ENCODE peak calls at places on chromosome 4, in eight cellular contexts. S is ovary, F is H1, P is SK-N-SH, Y is stomach, N is transverse colon, K is sigmoid colon, U is suprapubic skin. V is an unnamed sample. For H3K9me3 and H3K36me3, the result is how much of the 10 kb centered on the place peaks cover.

GRCh38 chr4:140109626-140110213 is 44.3 kb downstream of the MAML3 start:
- DNase-seq in S (no peak), P (peak), Y (no peak), F (no peak), U (no peak), N (no peak), K (no peak), V (no peak)

GRCh38 chr4:166172619-166173018 is 299.6 kb downstream of the TLL1 start:
- DNase-seq in F (no peak), S (no peak), U (no peak), P (no peak), N (no peak), K (no peak), Y (no peak), V (no peak)

GRCh38 chr4:88761861-88762523 is 64.4 kb upstream of the NAP1L5 start:
- DNase-seq in S (no peak), K (no peak), F (no peak), Y (no peak), U (no peak), N (no peak), P (no peak), V (no peak)

GRCh38 chr4:171857302-171858005 is 44.2 kb downstream of the GALNTL6 start:
- DNase-seq in Y (no peak), U (no peak), F (no peak), S (no peak), K (no peak), P (no peak), N (no peak), V (no peak)

GRCh38 chr4:166165829-166166420 is 292.9 kb downstream of the TLL1 start:
- DNase-seq in K (no peak), Y (no peak), F (peak), P (peak), N (no peak), U (no peak), S (no peak), V (no peak)

GRCh38 chr4:138749303-138749702 is 266.3 kb upstream of the NOCT start:
- DNase-seq in P (no peak), F (no peak), K (no peak), N (no peak), S (no peak), U (no peak), Y (no peak), V (no peak)

GRCh38 chr4:155426953-155427352 is 50.2 kb upstream of the MAP9 start:
- DNase-seq in U (no peak), N (no peak), P (no peak), S (no peak), Y (no peak), K (no peak), F (peak), V (no peak)

GRCh38 chr4:47287735-47288134 is 175.8 kb downstream of the COMMD8 start:
- DNase-seq in U (no peak), Y (no peak), P (no peak), K (no peak), F (no peak), S (no peak), N (no peak), V (no peak)

GRCh38 chr4:126718161-126718560 is 914.6 kb upstream of the INTU start:
- DNase-seq in Y (no peak), P (peak), U (no peak), F (no peak), K (no peak), N (no peak), S (no peak), V (no peak)

GRCh38 chr4:129095811-129096454 is at the start of gene C4orf33:
- DNase-seq in P (peak), F (no peak), S (peak), U (peak), K (peak), N (peak), Y (peak), V (peak)

GRCh38 chr4:20109395-20109794 is 142.3 kb upstream of the SLIT2 start:
- DNase-seq in U (no peak), K (no peak), N (no peak), P (no peak), F (no peak), S (no peak), Y (no peak), V (no peak)

GRCh38 chr4:184688447-184688846 is 38.9 kb downstream of the PRIMPOL start:
- DNase-seq in S (no peak), U (no peak), N (no peak), F (peak), P (no peak), Y (no peak), K (no peak), V (no peak)

GRCh38 chr4:81198151-81198550 is 16.9 kb downstream of the PRKG2 start:
- DNase-seq in Y (peak), F (no peak), N (no peak), S (no peak), U (no peak), P (no peak), K (no peak), V (no peak)

GRCh38 chr4:26206339-26206738 is 114.5 kb upstream of the RBPJ start:
- DNase-seq in N (no peak), F (no peak), P (no peak), Y (no peak), K (peak), S (no peak), U (no peak), V (peak)

GRCh38 chr4:109719604-109720003 is 10.3 kb downstream of the PLA2G12A start:
- DNase-seq in P (no peak), Y (no peak), U (no peak), K (no peak), N (no peak), F (no peak), S (no peak), V (no peak)

GRCh38 chr4:42149004-42149403 is 3.5 kb downstream of the BEND4 start:
- DNase-seq in N (no peak), S (no peak), Y (no peak), K (no peak), F (no peak), P (peak), U (no peak), V (no peak)

GRCh38 chr4:132332932-132333722 is 816.0 kb upstream of the PCDH10 start:
- DNase-seq in Y (no peak), U (no peak), N (no peak), F (no peak), K (no peak), P (peak), S (no peak), V (no peak)

GRCh38 chr4:66688674-66689073 is 856.6 kb downstream of the CENPC start:
- DNase-seq in F (no peak), S (no peak), U (no peak), N (no peak), Y (no peak), P (peak), K (no peak), V (no peak)

GRCh38 chr4:187370918-187371317 is 624.7 kb upstream of the ZFP42 start:
- DNase-seq in S (no peak), Y (no peak), P (no peak), K (no peak), N (no peak), F (no peak), U (no peak), V (no peak)

GRCh38 chr4:8303485-8304281 is 34.1 kb downstream of the HTRA3 start:
- DNase-seq in K (peak), Y (no peak), N (peak), U (no peak), P (no peak), S (peak), F (no peak), V (no peak)

GRCh38 chr4:77127837-77128621 is 29.0 kb upstream of the CCNG2 start:
- DNase-seq in N (no peak), K (no peak), S (no peak), P (no peak), U (no peak), F (no peak), Y (no peak), V (no peak)

GRCh38 chr4:102219143-102219542 is 126.1 kb downstream of the SLC39A8 start:
- DNase-seq in Y (no peak), U (no peak), K (no peak), S (no peak), F (no peak), P (no peak), N (no peak), V (no peak)

GRCh38 chr4:121168865-121169281 is 4.8 kb upstream of the TNIP3 start:
- DNase-seq in N (no peak), P (no peak), Y (no peak), F (no peak), K (no peak), S (no peak), U (no peak), V (no peak)

GRCh38 chr4:54371211-54371610 is 142.1 kb downstream of the PDGFRA start:
- DNase-seq in Y (no peak), U (no peak), N (no peak), S (no peak), F (no peak), K (no peak), P (no peak), V (no peak)

GRCh38 chr4:36823199-36823967 is 421.2 kb upstream of the NWD2 start:
- DNase-seq in F (no peak), N (no peak), Y (no peak), K (no peak), S (peak), P (no peak), U (no peak), V (no peak)

GRCh38 chr4:40908297-40908696 is 158.5 kb downstream of the NSUN7 start:
- DNase-seq in P (no peak), U (no peak), Y (no peak), S (no peak), F (peak), K (peak), N (peak), V (no peak)

GRCh38 chr4:164440196-164440595 is 313.7 kb upstream of the SMIM31 start:
- DNase-seq in S (no peak), K (no peak), N (no peak), P (no peak), F (no peak), U (no peak), Y (no peak), V (no peak)

GRCh38 chr4:60683357-60683756 is 516.8 kb upstream of the ADGRL3 start:
- DNase-seq in N (no peak), Y (no peak), P (no peak), K (no peak), U (no peak), S (no peak), F (no peak), V (no peak)

GRCh38 chr4:61211781-61212180 is 11.7 kb downstream of the ADGRL3 start:
- DNase-seq in S (no peak), F (no peak), U (no peak), P (no peak), N (no peak), K (no peak), Y (no peak), V (no peak)

GRCh38 chr4:8657381-8657776 is 64.8 kb downstream of the CPZ start:
- DNase-seq in S (no peak), Y (no peak), N (no peak), P (no peak), U (peak), F (no peak), K (peak), V (no peak)

GRCh38 chr4:76747613-76748012 is 150.3 kb downstream of the SOWAHB start:
- DNase-seq in U (no peak), S (no peak), P (no peak), N (no peak), Y (no peak), K (no peak), F (no peak), V (no peak)

GRCh38 chr4:89161841-89162240 is 50.5 kb downstream of the TIGD2 start:
- DNase-seq in N (no peak), U (no peak), Y (no peak), K (no peak), P (no peak), S (no peak), F (no peak), V (no peak)

GRCh38 chr4:168059251-168059650 is 33.1 kb upstream of the ANXA10 start:
- DNase-seq in U (no peak), Y (no peak), F (no peak), S (no peak), K (no peak), P (no peak), N (no peak), V (no peak)

GRCh38 chr4:143348233-143349077 is 11.8 kb downstream of the GAB1 start:
- DNase-seq in K (no peak), P (no peak), N (peak), Y (no peak), U (no peak), S (no peak), F (no peak), V (no peak)

GRCh38 chr4:86181585-86181984 is 178.3 kb downstream of the MAPK10 start:
- DNase-seq in P (no peak), S (no peak), Y (no peak), K (no peak), N (no peak), F (no peak), U (no peak), V (no peak)

GRCh38 chr4:29309050-29309449 is 1411.1 kb upstream of the PCDH7 start:
- DNase-seq in F (no peak), S (no peak), K (no peak), N (no peak), P (no peak), Y (no peak), U (no peak), V (no peak)
- H3K9me3 ChIP-seq in F (under half), S (under half), K (under half), N (under half), P (under half), Y (under half), U (under half), V (under half)

DNA sequence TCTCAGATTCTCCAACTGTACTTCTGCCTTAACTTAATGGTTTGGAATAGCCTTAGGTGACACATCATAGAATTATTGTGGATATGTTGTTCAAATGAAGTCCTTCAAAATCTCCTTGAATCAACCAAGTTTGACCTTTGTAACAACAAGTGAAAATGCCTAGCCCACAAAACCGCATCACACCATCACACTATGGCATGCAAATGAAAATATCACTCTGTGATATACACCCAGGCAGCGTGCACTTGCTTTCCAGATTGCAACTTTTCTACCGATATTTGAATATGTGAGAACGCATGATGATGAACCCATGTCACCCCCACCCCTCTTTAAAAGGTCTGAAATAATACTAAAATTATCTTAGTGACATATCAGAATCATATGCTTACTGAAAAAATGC is 656.7 kb downstream of the GABRG1 start:
- DNase-seq in N (no peak), Y (no peak), S (no peak), K (no peak), U (no peak), F (no peak), P (no peak), V (no peak)
- H3K36me3 ChIP-seq in N (under half), Y (under half), S (under half), K (under half), U (under half), F (under half), P (under half), V (under half)

DNA sequence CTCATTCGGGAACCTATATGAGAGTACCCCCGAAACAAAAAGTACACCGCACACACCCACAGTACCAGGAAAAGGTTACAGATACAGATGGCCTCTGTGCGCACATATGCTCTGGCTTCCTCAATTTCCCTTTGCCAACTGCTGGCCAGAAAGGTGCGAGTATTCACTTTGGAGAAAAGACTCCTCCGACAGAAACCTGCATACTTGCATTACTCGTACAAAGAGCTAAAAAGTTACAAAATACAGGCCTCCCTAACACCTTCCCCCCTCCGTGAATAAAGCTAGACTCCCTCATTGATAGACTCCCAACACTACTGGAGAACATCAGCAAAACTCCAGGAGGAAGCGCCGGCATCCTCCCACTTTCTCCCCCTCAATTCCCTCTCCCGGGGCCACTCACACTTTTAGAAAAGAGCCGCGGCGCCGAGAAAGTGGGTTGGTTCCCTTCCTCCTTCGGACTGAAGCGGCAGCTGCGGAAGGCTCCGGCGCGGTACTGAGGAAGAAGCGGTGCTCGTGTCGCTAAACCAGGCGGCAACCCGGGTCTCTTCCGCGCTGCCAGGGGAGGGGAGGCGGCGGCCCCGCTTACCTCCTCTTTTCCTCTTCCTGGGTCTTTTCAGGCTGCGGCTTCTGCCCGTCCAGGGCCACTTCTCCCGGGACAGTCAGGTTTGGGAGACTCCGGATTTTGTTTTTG is 1.2 kb downstream of the FBXW7 start:
- DNase-seq in P (peak), F (no peak), K (no peak), N (peak), S (peak), U (peak), Y (peak), V (no peak)
- TF ChIP-seq EP300 in P (no peak), F (no peak), K (no peak), N (no peak), S (no peak), U (no peak), Y (no peak), V (no peak)

GRCh38 chr4:175146799-175147198 is 228.6 kb downstream of the ADAM29 start:
- DNase-seq in K (no peak), U (no peak), N (no peak), Y (no peak), S (no peak), F (no peak), P (no peak), V (no peak)

DNA sequence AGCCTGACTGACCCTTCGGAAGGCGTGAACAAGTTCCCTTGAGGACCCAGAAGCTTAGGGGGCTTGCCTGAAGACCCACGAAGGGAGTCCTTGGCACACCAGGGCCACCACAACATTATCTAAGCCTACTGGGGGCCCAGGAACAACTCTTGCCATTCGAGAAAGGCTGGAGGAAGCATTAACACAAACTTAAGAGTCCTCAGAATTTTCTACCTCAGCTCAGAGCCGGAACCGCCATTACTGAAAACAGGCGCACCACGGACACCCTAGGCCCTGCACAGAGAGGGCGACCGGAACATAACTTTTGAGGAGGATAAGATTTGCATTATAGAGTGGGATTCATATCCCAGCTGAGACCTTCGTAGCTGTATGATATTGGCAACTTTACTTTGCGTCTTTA is 229.1 kb downstream of the ADAM29 start:
- DNase-seq in N (no peak), P (no peak), K (no peak), U (no peak), S (no peak), Y (no peak), F (no peak), V (no peak)
- H3K9me3 ChIP-seq in N (under half), P (under half), K (under half), U (under half), S (under half), Y (under half), F (under half), V (under half)

DNA sequence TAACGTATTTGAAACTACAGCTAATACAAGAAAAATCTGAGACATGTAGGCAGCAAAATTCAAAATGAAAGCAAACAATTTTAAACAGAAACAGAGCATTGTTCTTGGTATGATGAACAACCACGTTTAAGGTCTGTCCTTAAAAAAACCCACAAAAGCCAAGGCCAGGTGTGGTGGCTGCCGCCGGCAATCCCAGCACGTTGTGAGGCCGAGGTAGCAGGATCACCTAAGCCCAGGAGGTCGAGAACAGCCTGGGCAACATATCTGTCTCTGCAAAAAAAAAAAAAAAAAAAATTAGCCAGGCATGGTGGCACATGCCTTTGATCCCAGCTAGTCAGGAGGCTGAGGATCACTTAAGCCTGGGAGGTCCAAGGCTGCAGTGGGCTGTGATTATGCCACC is 13.7 kb downstream of the RWDD4 start:
- DNase-seq in P (no peak), S (no peak), F (no peak), U (no peak), Y (no peak), N (no peak), K (no peak), V (no peak)
- H3K36me3 ChIP-seq in P (under half), S (under half), F (under half), U (half or more), Y (under half), N (half or more), K (under half), V (half or more)

DNA sequence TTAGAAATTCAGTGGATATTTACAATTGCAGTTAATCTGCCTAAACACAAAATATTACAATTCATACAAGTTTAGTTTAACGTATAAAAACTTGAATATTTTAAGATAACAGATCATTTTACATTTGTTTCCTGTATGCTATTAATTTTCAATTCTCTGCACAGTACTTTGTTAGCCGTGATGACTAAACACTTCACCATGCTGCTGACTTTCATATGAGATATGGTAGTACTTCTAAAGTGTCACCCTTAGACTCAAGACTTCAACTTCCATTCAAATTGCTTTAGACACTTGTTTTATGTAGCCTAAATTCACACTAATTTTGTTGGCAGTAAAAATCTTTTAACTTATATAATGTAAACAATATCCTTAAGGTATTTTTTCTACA is 1646.4 kb upstream of the ADGRL3 start:
- DNase-seq in S (no peak), U (no peak), K (no peak), N (no peak), P (no peak), F (no peak), Y (no peak), V (no peak)
- TF ChIP-seq EP300 in S (no peak), U (no peak), K (no peak), N (no peak), P (no peak), F (no peak), Y (no peak), V (no peak)

V was measured in tibial nerve.